ENCODE peak calls at places on chromosomes 12 and 14, in eight cellular contexts. D, G, I, Y, X, E, H and W are unnamed samples.

GRCh38 chr12:21934173-21934572 is 7.1 kb downstream of the ABCC9 start:
- DNase-seq in X (no peak), H (no peak), D (no peak), E (no peak), Y (no peak), G (no peak), I (peak; percentile 31), W (no peak)

GRCh38 chr12:2286461-2287131 is 233.8 kb downstream of the CACNA1C start:
- DNase-seq in E (no peak), X (no peak), D (no peak), I (peak; percentile 97), G (no peak), Y (no peak), H (no peak), W (no peak)

GRCh38 chr12:113874999-113875561 is 91.0 kb downstream of the RBM19 start:
- DNase-seq in E (no peak), Y (no peak), H (no peak), D (no peak), G (no peak), X (no peak), I (peak; percentile 69), W (no peak)

GRCh38 chr12:115871714-115872113 is 405.8 kb downstream of the MED13L start:
- DNase-seq in Y (peak; percentile 70), H (no peak), G (no peak), D (no peak), X (no peak), I (peak; percentile 43), E (peak; percentile 80), W (no peak)

GRCh38 chr12:47805417-47805816 is 14.3 kb downstream of the HDAC7 start:
- DNase-seq in G (no peak), X (no peak), H (no peak), D (peak; percentile 41), Y (no peak), E (no peak), I (peak; percentile 60), W (no peak)

GRCh38 chr12:54593716-54594115 is 5.3 kb upstream of the PPP1R1A start:
- DNase-seq in G (no peak), Y (no peak), E (no peak), I (no peak), D (no peak), H (no peak), X (no peak), W (no peak)

GRCh38 chr12:19574606-19575005 is 135.3 kb downstream of the AEBP2 start:
- DNase-seq in X (no peak), E (no peak), I (peak; percentile 20), G (no peak), D (no peak), Y (no peak), H (no peak), W (no peak)

GRCh38 chr14:95679995-95680735 is 6.1 kb upstream of the TCL1B start:
- DNase-seq in X (no peak), G (no peak), H (no peak), I (no peak), Y (peak; percentile 33), E (peak; percentile 96), D (no peak), W (no peak)

GRCh38 chr12:57430117-57430930 is 519 bp downstream of the R3HDM2 start:
- DNase-seq in Y (no peak), X (peak; percentile 61), I (peak; percentile 40), H (no peak), D (peak; percentile 80), G (peak; percentile 62), E (no peak), W (peak; percentile 17)

GRCh38 chr14:97657609-97658008 is 860.4 kb downstream of the VRK1 start:
- DNase-seq in H (no peak), D (no peak), Y (no peak), E (no peak), I (no peak), G (no peak), X (no peak), W (no peak)

GRCh38 chr14:90726656-90727055 is 89.6 kb downstream of the TTC7B start:
- DNase-seq in H (no peak), I (peak; percentile 59), X (no peak), E (no peak), D (peak; percentile 63), G (peak; percentile 74), Y (peak; percentile 52), W (peak; percentile 74)

GRCh38 chr12:53481957-53482586 is 17.2 kb downstream of the MAP3K12 start:
- DNase-seq in E (no peak), H (no peak), D (no peak), X (peak; percentile 23), I (no peak), G (no peak), Y (peak; percentile 48), W (no peak)

GRCh38 chr12:82857911-82858533 is 171.3 kb downstream of the TMTC2 start:
- DNase-seq in X (no peak), Y (no peak), I (no peak), D (no peak), H (no peak), E (no peak), G (no peak), W (no peak)

GRCh38 chr14:99326041-99326710 is 54.2 kb upstream of the BCL11B start:
- DNase-seq in X (no peak), H (no peak), E (no peak), G (no peak), Y (no peak), D (no peak), I (no peak), W (no peak)

GRCh38 chr14:53652068-53652467 is 304.6 kb downstream of the BMP4 start:
- DNase-seq in I (no peak), D (no peak), X (no peak), H (no peak), Y (no peak), E (no peak), G (no peak), W (no peak)

GRCh38 chr12:57149309-57149900 is 2.0 kb upstream of the LRP1-AS start:
- DNase-seq in X (no peak), G (peak; percentile 61), E (no peak), I (peak; percentile 79), D (peak; percentile 91), Y (no peak), H (no peak), W (peak; percentile 55)